ENCODE peak calls at places on chromosomes 5 and 9, in six cellular contexts. S, W, Q, M, N and I are unnamed samples.

GRCh38 chr9:123368481-123369153 is 12.6 kb downstream of the CRB2 start:
- DNase-seq in Q (no peak), N (no peak), W (no peak), S (no peak), M (no peak), I (no peak)

GRCh38 chr5:96651948-96652753 is 10.0 kb upstream of the CAST start:
- DNase-seq in N (no peak), M (no peak), Q (no peak), W (no peak), S (no peak), I (peak)

GRCh38 chr5:6220346-6221088 is 157.8 kb downstream of the MED10 start:
- DNase-seq in W (no peak), N (no peak), M (no peak), S (no peak), Q (no peak), I (no peak)

GRCh38 chr9:79644601-79645000 is 72.8 kb downstream of the TLE4 start:
- DNase-seq in N (no peak), W (no peak), S (no peak), M (no peak), Q (no peak), I (no peak)

GRCh38 chr5:135031813-135032612 is 2.0 kb downstream of the PITX1 start:
- DNase-seq in M (no peak), Q (no peak), W (no peak), N (no peak), S (no peak), I (peak)

GRCh38 chr5:33968133-33969005 is 16.1 kb downstream of the SLC45A2 start:
- DNase-seq in S (no peak), M (no peak), W (no peak), N (no peak), Q (no peak), I (no peak)

GRCh38 chr9:78026947-78027346 is 4.7 kb downstream of the GNAQ start:
- DNase-seq in Q (no peak), M (no peak), S (no peak), N (no peak), W (no peak), I (peak)

GRCh38 chr9:134193912-134194535 is 29.7 kb upstream of the RNU6ATAC start:
- DNase-seq in N (peak), W (no peak), M (no peak), S (no peak), Q (no peak), I (no peak)

GRCh38 chr9:68963416-68963815 is 50.5 kb downstream of the PRKACG start:
- DNase-seq in W (no peak), M (no peak), N (no peak), Q (no peak), S (no peak), I (no peak)

GRCh38 chr9:132409828-132410528 is at the start of gene CFAP77:
- DNase-seq in M (no peak), W (no peak), Q (no peak), N (peak), S (no peak), I (peak)

GRCh38 chr5:180601591-180602480 is 10.5 kb upstream of the SCGB3A1 start:
- DNase-seq in M (no peak), S (no peak), W (no peak), Q (no peak), N (peak), I (no peak)

GRCh38 chr9:21813575-21814473 is 11.4 kb downstream of the MTAP start:
- DNase-seq in W (no peak), S (peak), M (no peak), Q (no peak), N (no peak), I (peak)

GRCh38 chr5:91092859-91093843 is 290.0 kb downstream of the ARRDC3 start:
- DNase-seq in N (no peak), M (no peak), Q (no peak), W (no peak), S (no peak), I (no peak)

GRCh38 chr9:109319072-109319630 is 1.7 kb downstream of the EPB41L4B start:
- DNase-seq in Q (no peak), N (no peak), M (no peak), W (no peak), S (no peak), I (no peak)

GRCh38 chr9:8114826-8115225 is 315.2 kb upstream of the DMAC1 start:
- DNase-seq in Q (no peak), N (no peak), S (no peak), W (no peak), M (no peak), I (no peak)

GRCh38 chr9:76371901-76372300 is 22.3 kb downstream of the RFK start:
- DNase-seq in M (no peak), N (no peak), Q (no peak), W (no peak), S (no peak), I (no peak)

GRCh38 chr5:10456583-10457562 is 15.2 kb downstream of the ROPN1L start:
- DNase-seq in M (no peak), Q (no peak), W (no peak), N (no peak), S (no peak), I (no peak)

GRCh38 chr5:126481243-126481642 is 58.0 kb downstream of the GRAMD2B start:
- DNase-seq in Q (no peak), W (no peak), S (no peak), M (no peak), N (no peak), I (no peak)

GRCh38 chr5:151612689-151613427 is 21.7 kb upstream of the FAT2 start:
- DNase-seq in Q (peak), M (no peak), S (no peak), N (no peak), W (no peak), I (no peak)

GRCh38 chr5:125450803-125451202 is 704.4 kb upstream of the ZNF608 start:
- DNase-seq in Q (no peak), S (no peak), N (no peak), M (no peak), W (no peak), I (no peak)

GRCh38 chr9:134259708-134260107 is 66.5 kb upstream of the RXRA start:
- DNase-seq in Q (no peak), N (no peak), W (no peak), M (no peak), S (no peak), I (no peak)

GRCh38 chr5:124438390-124439380 is 307.8 kb downstream of the ZNF608 start:
- DNase-seq in W (no peak), Q (no peak), M (no peak), N (no peak), S (no peak), I (no peak)

GRCh38 chr5:72673623-72674022 is 142.8 kb upstream of the TNPO1 start:
- DNase-seq in N (no peak), W (no peak), S (no peak), Q (no peak), M (no peak), I (no peak)

GRCh38 chr5:127112347-127112864 is 39.1 kb upstream of the C5orf63 start:
- DNase-seq in S (no peak), Q (no peak), M (no peak), W (no peak), N (no peak), I (no peak)

GRCh38 chr5:165495829-165496380 is 1990.5 kb downstream of the MAT2B start:
- DNase-seq in Q (no peak), M (no peak), N (no peak), W (no peak), S (no peak), I (peak)

GRCh38 chr5:157949520-157949919 is 90.6 kb upstream of the CLINT1 start:
- DNase-seq in M (no peak), Q (no peak), N (no peak), S (no peak), W (no peak), I (no peak)

GRCh38 chr9:133701321-133701980 is 36.7 kb downstream of the SARDH start:
- DNase-seq in S (no peak), N (peak), Q (peak), M (peak), W (no peak), I (no peak)

GRCh38 chr5:43110606-43111170 is 10.0 kb upstream of the ZNF131 start:
- DNase-seq in M (no peak), W (no peak), N (no peak), S (no peak), Q (peak), I (no peak)

GRCh38 chr5:39323542-39323941 is 40.8 kb downstream of the C9 start:
- DNase-seq in Q (no peak), W (no peak), M (no peak), S (no peak), N (no peak), I (no peak)

GRCh38 chr9:130291474-130291873 is 25.9 kb downstream of the HMCN2 start:
- DNase-seq in M (no peak), N (no peak), Q (no peak), W (no peak), S (no peak), I (no peak)

GRCh38 chr5:159678800-159679392 is 237.4 kb upstream of the ADRA1B start:
- DNase-seq in S (no peak), N (no peak), M (no peak), Q (no peak), W (no peak), I (no peak)

GRCh38 chr5:156128026-156128425 is 198.9 kb upstream of the SGCD start:
- DNase-seq in Q (no peak), S (peak), W (no peak), N (no peak), M (no peak), I (no peak)